ENCODE peak calls at places on chromosomes 1 and 21, in five cellular contexts. A is activated B cell treated with CpG ODN at 0.5 μM for 24 hours; D is body of pancreas; F is pancreas; W is naive thymus-derived CD8-positive, alpha-beta T cell. Q is an unnamed sample.

GRCh38 chr1:109984190-109984455 is 442 bp upstream of the AHCYL1 start:
- ATAC-seq in A (peak), D (peak), F (peak), W (no peak), Q (no peak)

GRCh38 chr1:103353391-103353790 is 172.1 kb upstream of the RNPC3 start:
- ATAC-seq in A (no peak), D (no peak), F (no peak), W (no peak), Q (no peak)

GRCh38 chr1:11898831-11899467 is 27.3 kb downstream of the KIAA2013 start:
- ATAC-seq in A (no peak), D (no peak), F (peak), W (no peak), Q (no peak)

GRCh38 chr1:178702141-178702540 is 22.9 kb upstream of the RALGPS2 start:
- ATAC-seq in A (no peak), D (no peak), F (no peak), W (no peak), Q (no peak)

GRCh38 chr1:41870076-41870562 is 48.6 kb downstream of the HIVEP3 start:
- ATAC-seq in A (peak), D (no peak), F (no peak), W (no peak), Q (peak)

GRCh38 chr1:223650465-223650864 is 15.0 kb downstream of the CAPN8 start:
- ATAC-seq in A (no peak), D (no peak), F (no peak), W (no peak), Q (no peak)

GRCh38 chr1:223500560-223501425 is 107.6 kb downstream of the CCDC185 start:
- ATAC-seq in A (no peak), D (no peak), F (peak), W (no peak), Q (peak)

GRCh38 chr1:75423616-75424015 is 187.3 kb downstream of the SLC44A5 start:
- ATAC-seq in A (no peak), D (no peak), F (peak), W (no peak), Q (no peak)

GRCh38 chr1:93132638-93133037 is 47.6 kb downstream of the TMED5 start:
- ATAC-seq in A (no peak), D (no peak), F (no peak), W (no peak), Q (no peak)

GRCh38 chr1:232886304-232886703 is 64.1 kb upstream of the NTPCR start:
- ATAC-seq in A (no peak), D (no peak), F (no peak), W (no peak), Q (no peak)

GRCh38 chr1:244305776-244306341 is 145.8 kb downstream of the ADSS2 start:
- ATAC-seq in A (no peak), D (no peak), F (no peak), W (no peak), Q (no peak)

GRCh38 chr1:46617108-46617694 is 590 bp upstream of the MOB3C start:
- ATAC-seq in A (no peak), D (peak), F (peak), W (no peak), Q (peak)

GRCh38 chr21:45373991-45374816 is 30.8 kb upstream of the COL18A1 start:
- ATAC-seq in A (no peak), D (no peak), F (no peak), W (no peak), Q (no peak)

GRCh38 chr1:85330206-85330605 is 53.8 kb upstream of the BCL10 start:
- ATAC-seq in A (no peak), D (peak), F (peak), W (no peak), Q (no peak)

GRCh38 chr1:55751776-55752175 is 536.6 kb upstream of the USP24 start:
- ATAC-seq in A (no peak), D (no peak), F (no peak), W (no peak), Q (no peak)

GRCh38 chr21:44326716-44327602 is 12.2 kb downstream of the CFAP410 start:
- ATAC-seq in A (no peak), D (no peak), F (no peak), W (no peak), Q (no peak)

GRCh38 chr1:18886003-18886335 is 16.4 kb downstream of the ALDH4A1 start:
- ATAC-seq in A (no peak), D (no peak), F (no peak), W (no peak), Q (no peak)

GRCh38 chr1:99670583-99670982 is 24.7 kb downstream of the PALMD start:
- ATAC-seq in A (no peak), D (no peak), F (no peak), W (no peak), Q (no peak)

GRCh38 chr1:99755664-99756063 is 10.8 kb downstream of the FRRS1 start:
- ATAC-seq in A (no peak), D (no peak), F (no peak), W (no peak), Q (no peak)

GRCh38 chr1:159881930-159882839 is 17.8 kb downstream of the CFAP45 start:
- ATAC-seq in A (no peak), D (peak), F (peak), W (peak), Q (peak)

GRCh38 chr1:67144696-67145095 is 9.9 kb upstream of the C1orf141 start:
- ATAC-seq in A (no peak), D (no peak), F (no peak), W (no peak), Q (no peak)

GRCh38 chr1:222114536-222115156 is 372.8 kb upstream of the DUSP10 start:
- ATAC-seq in A (no peak), D (no peak), F (no peak), W (no peak), Q (no peak)

GRCh38 chr1:155873860-155874259 is 14.5 kb downstream of the SYT11 start:
- ATAC-seq in A (no peak), D (no peak), F (no peak), W (no peak), Q (no peak)

GRCh38 chr1:46171872-46172271 is 3.0 kb upstream of the TSPAN1 start:
- ATAC-seq in A (no peak), D (peak), F (peak), W (no peak), Q (no peak)

GRCh38 chr21:34061983-34062382 is 11.4 kb upstream of the MRPS6 start:
- ATAC-seq in A (peak), D (no peak), F (no peak), W (no peak), Q (peak)

GRCh38 chr1:223329252-223329651 is 34.7 kb downstream of the SUSD4 start:
- ATAC-seq in A (no peak), D (no peak), F (no peak), W (no peak), Q (no peak)

GRCh38 chr1:117232551-117232950 is 21.8 kb upstream of the VTCN1 start:
- ATAC-seq in A (no peak), D (no peak), F (no peak), W (no peak), Q (no peak)

GRCh38 chr1:73755649-73756048 is 442.3 kb downstream of the LRRIQ3 start:
- ATAC-seq in A (no peak), D (no peak), F (no peak), W (no peak), Q (no peak)

GRCh38 chr1:21069549-21069948 is 107.1 kb downstream of the EIF4G3 start:
- ATAC-seq in A (no peak), D (no peak), F (no peak), W (no peak), Q (no peak)

GRCh38 chr1:223343692-223344091 is 20.3 kb downstream of the SUSD4 start:
- ATAC-seq in A (no peak), D (peak), F (peak), W (no peak), Q (no peak)

GRCh38 chr1:228004331-228004871 is 2.4 kb upstream of the WNT3A start:
- ATAC-seq in A (no peak), D (no peak), F (peak), W (peak), Q (peak)

GRCh38 chr1:152251391-152251790 is 27.4 kb upstream of the HRNR start:
- ATAC-seq in A (no peak), D (no peak), F (no peak), W (no peak), Q (no peak)

GRCh38 chr1:226762988-226763740 is 24.1 kb upstream of the ITPKB start:
- ATAC-seq in A (no peak), D (no peak), F (no peak), W (no peak), Q (no peak)

GRCh38 chr1:38733761-38734160 is 125.8 kb downstream of the RRAGC start:
- ATAC-seq in A (no peak), D (no peak), F (no peak), W (no peak), Q (no peak)

GRCh38 chr1:91787946-91788345 is 98.0 kb downstream of the TGFBR3 start:
- ATAC-seq in A (no peak), D (no peak), F (no peak), W (no peak), Q (no peak)